ENCODE peak calls at places on chromosomes 4 and X, in six cellular contexts. One of them, this sample, is unnamed.

GRCh38 chrX:55135171-55135570 is 46.4 kb downstream of the PAGE2 start:
- DNase-seq in A549: peak; percentile 7
- DNase-seq in breast epithelium: peak; percentile 19
- DNase-seq in lower leg skin: peak; percentile 16
- DNase-seq in ovary: peak; percentile 35
- DNase-seq in right lobe of liver: peak; percentile 56
- DNase-seq in this sample: no peak

GRCh38 chr4:74056114-74056857 is 17.8 kb upstream of the CXCL3 start:
- DNase-seq in right lobe of liver: no peak
- DNase-seq in ovary: no peak
- DNase-seq in A549: peak; percentile 22
- DNase-seq in breast epithelium: no peak
- DNase-seq in lower leg skin: no peak
- DNase-seq in this sample: no peak

GRCh38 chrX:29787666-29788065 is 427.7 kb upstream of the MAGEB2 start:
- DNase-seq in lower leg skin: no peak
- DNase-seq in A549: no peak
- DNase-seq in ovary: no peak
- DNase-seq in right lobe of liver: no peak
- DNase-seq in breast epithelium: no peak
- DNase-seq in this sample: no peak

GRCh38 chrX:12974217-12974796 is 603 bp upstream of the TMSB4X start:
- DNase-seq in ovary: peak; percentile 68
- DNase-seq in breast epithelium: peak; percentile 32
- DNase-seq in A549: peak; percentile 60
- DNase-seq in right lobe of liver: peak; percentile 53
- DNase-seq in lower leg skin: peak; percentile 50
- DNase-seq in this sample: no peak

GRCh38 chr4:84366111-84366510 is 133.0 kb downstream of the NKX6-1 start:
- DNase-seq in lower leg skin: no peak
- DNase-seq in right lobe of liver: no peak
- DNase-seq in A549: no peak
- DNase-seq in ovary: no peak
- DNase-seq in breast epithelium: no peak
- DNase-seq in this sample: no peak

GRCh38 chrX:129779747-129780146 is at the start of gene SASH3:
- DNase-seq in A549: no peak
- DNase-seq in ovary: no peak
- DNase-seq in breast epithelium: no peak
- DNase-seq in lower leg skin: peak; percentile 24
- DNase-seq in right lobe of liver: peak; percentile 60
- DNase-seq in this sample: peak; percentile 52

GRCh38 chr4:87093443-87094123 is 126.8 kb downstream of the KLHL8 start:
- DNase-seq in lower leg skin: no peak
- DNase-seq in right lobe of liver: no peak
- DNase-seq in ovary: peak; percentile 37
- DNase-seq in A549: peak; percentile 55
- DNase-seq in breast epithelium: no peak
- DNase-seq in this sample: no peak

GRCh38 chr4:61517144-61517543 is 317.0 kb downstream of the ADGRL3 start:
- DNase-seq in right lobe of liver: no peak
- DNase-seq in lower leg skin: no peak
- DNase-seq in breast epithelium: no peak
- DNase-seq in ovary: no peak
- DNase-seq in A549: no peak
- DNase-seq in this sample: no peak

GRCh38 chrX:107146670-107147069 is 28.0 kb upstream of the RBM41 start:
- DNase-seq in ovary: no peak
- DNase-seq in right lobe of liver: no peak
- DNase-seq in breast epithelium: no peak
- DNase-seq in lower leg skin: no peak
- DNase-seq in A549: no peak
- DNase-seq in this sample: no peak

GRCh38 chr4:113686950-113687718 is 74.4 kb downstream of the CAMK2D start:
- DNase-seq in lower leg skin: no peak
- DNase-seq in breast epithelium: no peak
- DNase-seq in ovary: no peak
- DNase-seq in A549: no peak
- DNase-seq in right lobe of liver: no peak
- DNase-seq in this sample: no peak

GRCh38 chrX:15087747-15088146 is 182.1 kb downstream of the ASB9 start:
- DNase-seq in A549: no peak
- DNase-seq in lower leg skin: no peak
- DNase-seq in breast epithelium: no peak
- DNase-seq in ovary: no peak
- DNase-seq in right lobe of liver: no peak
- DNase-seq in this sample: no peak

GRCh38 chr4:140790171-140790570 is 34.0 kb upstream of the TBC1D9 start:
- DNase-seq in breast epithelium: no peak
- DNase-seq in lower leg skin: no peak
- DNase-seq in right lobe of liver: no peak
- DNase-seq in ovary: no peak
- DNase-seq in A549: no peak
- DNase-seq in this sample: no peak

GRCh38 chr4:38574559-38575333 is 89.3 kb upstream of the KLF3 start:
- DNase-seq in breast epithelium: no peak
- DNase-seq in right lobe of liver: peak; percentile 85
- DNase-seq in A549: no peak
- DNase-seq in lower leg skin: no peak
- DNase-seq in ovary: no peak
- DNase-seq in this sample: no peak

GRCh38 chr4:57148831-57149230 is 38.6 kb upstream of the IGFBP7 start:
- DNase-seq in A549: no peak
- DNase-seq in ovary: no peak
- DNase-seq in right lobe of liver: no peak
- DNase-seq in breast epithelium: no peak
- DNase-seq in lower leg skin: no peak
- DNase-seq in this sample: no peak

GRCh38 chrX:154967603-154968002 is 54.9 kb downstream of the F8 start:
- DNase-seq in breast epithelium: no peak
- DNase-seq in right lobe of liver: no peak
- DNase-seq in A549: no peak
- DNase-seq in lower leg skin: no peak
- DNase-seq in ovary: no peak
- DNase-seq in this sample: no peak

GRCh38 chr4:78337621-78338020 is 213.9 kb upstream of the ANXA3 start:
- DNase-seq in lower leg skin: no peak
- DNase-seq in right lobe of liver: no peak
- DNase-seq in ovary: no peak
- DNase-seq in breast epithelium: no peak
- DNase-seq in A549: no peak
- DNase-seq in this sample: no peak

GRCh38 chr4:81227138-81227537 is 12.1 kb upstream of the PRKG2 start:
- DNase-seq in lower leg skin: no peak
- DNase-seq in A549: no peak
- DNase-seq in breast epithelium: no peak
- DNase-seq in right lobe of liver: no peak
- DNase-seq in ovary: no peak
- DNase-seq in this sample: no peak

GRCh38 chrX:101550825-101551767 is 749 bp downstream of the ARMCX1 start:
- DNase-seq in right lobe of liver: no peak
- DNase-seq in breast epithelium: no peak
- DNase-seq in lower leg skin: peak; percentile 24
- DNase-seq in A549: no peak
- DNase-seq in ovary: peak; percentile 65
- DNase-seq in this sample: no peak

GRCh38 chrX:3244203-3244743 is 102.2 kb downstream of the MXRA5 start:
- DNase-seq in right lobe of liver: no peak
- DNase-seq in lower leg skin: no peak
- DNase-seq in A549: no peak
- DNase-seq in ovary: no peak
- DNase-seq in breast epithelium: no peak
- DNase-seq in this sample: no peak

GRCh38 chrX:46573896-46574336 is 351 bp downstream of the CHST7 start:
- DNase-seq in lower leg skin: peak; percentile 28
- DNase-seq in A549: peak; percentile 54
- DNase-seq in ovary: peak; percentile 57
- DNase-seq in right lobe of liver: peak; percentile 46
- DNase-seq in breast epithelium: peak; percentile 40
- DNase-seq in this sample: peak; percentile 12

GRCh38 chr4:24279911-24280375 is 304.4 kb downstream of the DHX15 start:
- DNase-seq in ovary: no peak
- DNase-seq in breast epithelium: no peak
- DNase-seq in lower leg skin: no peak
- DNase-seq in right lobe of liver: peak; percentile 82
- DNase-seq in A549: no peak
- DNase-seq in this sample: no peak

GRCh38 chr4:100299441-100299840 is 109.2 kb upstream of the DDIT4L start:
- DNase-seq in lower leg skin: no peak
- DNase-seq in ovary: no peak
- DNase-seq in right lobe of liver: no peak
- DNase-seq in A549: no peak
- DNase-seq in breast epithelium: no peak
- DNase-seq in this sample: no peak

GRCh38 chr4:76547167-76547760 is 112.2 kb downstream of the SHROOM3 start:
- DNase-seq in breast epithelium: no peak
- DNase-seq in A549: no peak
- DNase-seq in lower leg skin: no peak
- DNase-seq in ovary: no peak
- DNase-seq in right lobe of liver: no peak
- DNase-seq in this sample: no peak

GRCh38 chr4:150971901-150972300 is 43.2 kb downstream of the LRBA start:
- DNase-seq in right lobe of liver: no peak
- DNase-seq in lower leg skin: no peak
- DNase-seq in breast epithelium: no peak
- DNase-seq in A549: no peak
- DNase-seq in ovary: no peak
- DNase-seq in this sample: no peak

GRCh38 chr4:54498661-54499111 is 159.1 kb upstream of the KIT start:
- DNase-seq in right lobe of liver: no peak
- DNase-seq in breast epithelium: no peak
- DNase-seq in ovary: no peak
- DNase-seq in A549: no peak
- DNase-seq in lower leg skin: no peak
- DNase-seq in this sample: no peak

GRCh38 chr4:31295081-31295480 is 574.9 kb downstream of the PCDH7 start:
- DNase-seq in A549: no peak
- DNase-seq in right lobe of liver: no peak
- DNase-seq in breast epithelium: no peak
- DNase-seq in ovary: no peak
- DNase-seq in lower leg skin: no peak
- DNase-seq in this sample: no peak

GRCh38 chr4:86014599-86014998 is 345.3 kb downstream of the MAPK10 start:
- DNase-seq in breast epithelium: no peak
- DNase-seq in A549: no peak
- DNase-seq in ovary: no peak
- DNase-seq in lower leg skin: no peak
- DNase-seq in right lobe of liver: no peak
- DNase-seq in this sample: no peak

GRCh38 chr4:37453361-37454262 is 209.1 kb downstream of the NWD2 start:
- DNase-seq in breast epithelium: peak; percentile 41
- DNase-seq in right lobe of liver: peak; percentile 88
- DNase-seq in lower leg skin: peak; percentile 35
- DNase-seq in ovary: no peak
- DNase-seq in A549: peak; percentile 33
- DNase-seq in this sample: no peak

GRCh38 chr4:90841676-90842075 is 714.5 kb downstream of the CCSER1 start:
- DNase-seq in lower leg skin: no peak
- DNase-seq in breast epithelium: no peak
- DNase-seq in right lobe of liver: no peak
- DNase-seq in ovary: no peak
- DNase-seq in A549: no peak
- DNase-seq in this sample: no peak

GRCh38 chr4:137819964-137820383 is 287.7 kb upstream of the PCDH18 start:
- DNase-seq in breast epithelium: no peak
- DNase-seq in ovary: no peak
- DNase-seq in right lobe of liver: no peak
- DNase-seq in lower leg skin: no peak
- DNase-seq in A549: peak; percentile 1
- DNase-seq in this sample: no peak

GRCh38 chrX:111041018-111041462 is 55.0 kb upstream of the PAK3 start:
- DNase-seq in right lobe of liver: no peak
- DNase-seq in breast epithelium: peak; percentile 17
- DNase-seq in ovary: no peak
- DNase-seq in lower leg skin: no peak
- DNase-seq in A549: no peak
- DNase-seq in this sample: no peak

DNA sequence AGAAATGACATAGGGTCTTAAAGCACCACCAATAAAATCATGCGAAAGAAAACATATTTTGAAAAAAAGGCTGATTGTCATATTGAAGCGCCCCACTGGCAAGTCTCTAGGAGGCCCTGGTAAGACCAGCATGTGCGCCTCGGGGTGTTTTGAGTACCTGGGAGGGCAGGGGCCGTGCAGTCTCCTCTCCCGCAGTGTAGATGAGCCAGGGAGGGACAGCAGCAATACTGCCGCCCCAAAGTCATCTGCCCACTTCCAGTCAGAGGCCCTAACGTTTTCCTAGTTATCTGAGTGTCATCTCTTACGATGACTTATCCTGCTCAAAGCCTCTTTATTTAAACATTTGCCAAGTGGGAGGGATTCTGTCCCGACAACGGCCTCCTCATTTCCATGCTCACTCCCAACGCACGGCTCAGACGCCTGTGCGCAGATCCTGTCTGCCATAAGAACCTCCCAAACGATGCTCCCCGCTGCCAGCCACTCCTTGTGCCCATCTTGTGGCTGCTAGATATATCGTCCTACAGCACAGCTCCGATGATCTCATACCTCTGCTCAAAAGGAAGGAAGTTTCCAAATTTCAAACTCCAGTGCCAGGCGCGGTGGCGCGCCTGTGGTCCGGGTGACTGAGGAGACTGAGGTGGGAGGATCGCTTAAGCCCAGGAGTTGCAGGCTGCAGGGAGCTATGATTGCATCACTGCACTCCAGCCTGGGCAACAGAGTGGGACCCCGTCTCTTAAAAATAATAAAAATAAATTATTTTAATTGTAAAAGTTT is 17.2 kb upstream of the SCRG1 start:
- DNase-seq in lower leg skin: peak; percentile 61
- DNase-seq in breast epithelium: peak; percentile 40
- DNase-seq in ovary: peak; percentile 20
- DNase-seq in A549: no peak
- DNase-seq in right lobe of liver: peak; percentile 57
- DNase-seq in this sample: peak; percentile 5
- TF ChIP-seq CTCF in lower leg skin: no peak
- TF ChIP-seq CTCF in breast epithelium: no peak
- TF ChIP-seq CTCF in ovary: no peak
- TF ChIP-seq CTCF in A549: no peak
- TF ChIP-seq CTCF in right lobe of liver: peak; percentile 9
- TF ChIP-seq CTCF in this sample: no peak

GRCh38 chrX:43589735-43590515 is 66.2 kb upstream of the MAOA start:
- DNase-seq in ovary: peak; percentile 25
- DNase-seq in right lobe of liver: no peak
- DNase-seq in breast epithelium: no peak
- DNase-seq in lower leg skin: no peak
- DNase-seq in A549: no peak
- DNase-seq in this sample: no peak
- TF ChIP-seq POLR2A in ovary: peak; percentile 6
- TF ChIP-seq POLR2A in right lobe of liver: no peak
- TF ChIP-seq POLR2A in breast epithelium: no peak
- TF ChIP-seq POLR2A in lower leg skin: no peak
- TF ChIP-seq POLR2A in A549: no peak
- TF ChIP-seq POLR2A in this sample: no peak

GRCh38 chr4:94284889-94285288 is 57.7 kb downstream of the HPGDS start:
- DNase-seq in breast epithelium: no peak
- DNase-seq in right lobe of liver: no peak
- DNase-seq in ovary: no peak
- DNase-seq in A549: no peak
- DNase-seq in lower leg skin: no peak
- DNase-seq in this sample: no peak
- TF ChIP-seq CTCF in breast epithelium: no peak
- TF ChIP-seq CTCF in right lobe of liver: no peak
- TF ChIP-seq CTCF in ovary: no peak
- TF ChIP-seq CTCF in A549: no peak
- TF ChIP-seq CTCF in lower leg skin: no peak
- TF ChIP-seq CTCF in this sample: no peak

GRCh38 chr4:15913631-15913970 is 24.9 kb downstream of the FGFBP1 start:
- DNase-seq in breast epithelium: no peak
- DNase-seq in right lobe of liver: no peak
- DNase-seq in ovary: no peak
- DNase-seq in lower leg skin: no peak
- DNase-seq in A549: peak; percentile 31
- DNase-seq in this sample: no peak
- TF ChIP-seq POLR2A in breast epithelium: no peak
- TF ChIP-seq POLR2A in right lobe of liver: no peak
- TF ChIP-seq POLR2A in ovary: no peak
- TF ChIP-seq POLR2A in lower leg skin: no peak
- TF ChIP-seq POLR2A in A549: no peak
- TF ChIP-seq POLR2A in this sample: no peak